ENCODE peak calls at places on chromosome 16, in eight cellular contexts. R is right cardiac atrium; G is CD4-positive, alpha-beta T cell; E is PC-3; H is endothelial cell; L is NCI-H460; Z is lower leg skin; I is activated CD4-positive, alpha-beta T cell treated with anti-CD3 and anti-CD28 coated beads for 48 hours. F is an unnamed sample.
A peak's percentile ranks its signal among the peaks of the same experiment; 100 is the strongest.

GRCh38 chr16:82655315-82655714 is 28.5 kb downstream of the CDH13 start:
- DNase-seq in R (no peak), G (peak; percentile 65), E (no peak), H (no peak), L (peak; percentile 76), Z (no peak), I (peak; percentile 77), F (peak; percentile 81)

GRCh38 chr16:87186440-87186839 is 130.8 kb downstream of the C16orf95 start:
- DNase-seq in R (no peak), G (no peak), E (no peak), H (peak; percentile 36), L (no peak), Z (no peak), I (no peak), F (no peak)

GRCh38 chr16:87127061-87127765 is 190.0 kb downstream of the C16orf95 start:
- DNase-seq in R (peak; percentile 87), G (no peak), E (no peak), H (no peak), L (no peak), Z (peak; percentile 37), I (no peak), F (no peak)

GRCh38 chr16:2983706-2984136 is 3.5 kb upstream of the PKMYT1 start:
- DNase-seq in R (peak; percentile 93), G (peak; percentile 74), E (peak; percentile 86), H (peak; percentile 95), L (peak; percentile 75), Z (peak; percentile 95), I (peak; percentile 88), F (peak; percentile 54)

GRCh38 chr16:50731130-50731988 is 10.5 kb upstream of the CYLD start:
- DNase-seq in R (no peak), G (peak; percentile 44), E (no peak), H (no peak), L (no peak), Z (peak; percentile 63), I (no peak), F (peak; percentile 66)

GRCh38 chr16:86697715-86698114 is 119.4 kb downstream of the FOXL1 start:
- DNase-seq in R (no peak), G (no peak), E (no peak), H (no peak), L (no peak), Z (peak; percentile 39), I (no peak), F (no peak)

GRCh38 chr16:81071816-81072215 is 5.2 kb downstream of the C16orf46 start:
- DNase-seq in R (no peak), G (no peak), E (peak; percentile 75), H (no peak), L (no peak), Z (no peak), I (no peak), F (no peak)

GRCh38 chr16:57319646-57320045 is 35.2 kb upstream of the PLLP start:
- DNase-seq in R (no peak), G (no peak), E (no peak), H (no peak), L (no peak), Z (no peak), I (no peak), F (no peak)

GRCh38 chr16:82302007-82302733 is 132.1 kb upstream of the MPHOSPH6 start:
- DNase-seq in R (peak; percentile 49), G (no peak), E (no peak), H (no peak), L (no peak), Z (no peak), I (no peak), F (no peak)

GRCh38 chr16:87644596-87644995 is 42.3 kb downstream of the JPH3 start:
- DNase-seq in R (peak; percentile 20), G (no peak), E (no peak), H (no peak), L (no peak), Z (no peak), I (no peak), F (no peak)

GRCh38 chr16:59950431-59950830 is 1216.3 kb upstream of the GOT2 start:
- DNase-seq in R (no peak), G (no peak), E (peak; percentile 6), H (no peak), L (no peak), Z (no peak), I (no peak), F (no peak)

GRCh38 chr16:65418435-65418834 is 296.6 kb upstream of the CDH11 start:
- DNase-seq in R (no peak), G (no peak), E (no peak), H (no peak), L (no peak), Z (no peak), I (no peak), F (no peak)

GRCh38 chr16:3980311-3981111 is 100.0 kb upstream of the CREBBP start:
- DNase-seq in R (peak; percentile 57), G (no peak), E (peak; percentile 30), H (no peak), L (no peak), Z (no peak), I (no peak), F (no peak)

GRCh38 chr16:81696136-81696958 is 82.7 kb upstream of the PLCG2 start:
- DNase-seq in R (peak; percentile 34), G (no peak), E (no peak), H (no peak), L (no peak), Z (no peak), I (no peak), F (no peak)

GRCh38 chr16:8929086-8929748 is 34.5 kb downstream of the USP7 start:
- DNase-seq in R (no peak), G (no peak), E (no peak), H (no peak), L (no peak), Z (no peak), I (no peak), F (no peak)

GRCh38 chr16:72936408-72936807 is 111.5 kb downstream of the ZFHX3 start:
- DNase-seq in R (no peak), G (no peak), E (no peak), H (no peak), L (no peak), Z (no peak), I (no peak), F (no peak)